ENCODE peak calls at places on chromosome 7, in four cellular contexts. W, V, N and U are unnamed samples.
A peak's percentile ranks its signal among the peaks of the same experiment; 100 is the strongest.

GRCh38 chr7:103613655-103614642 is 167.9 kb upstream of the SLC26A5 start:
- DNase-seq in W (peak; percentile 34), V (no peak), N (peak; percentile 54), U (peak; percentile 42)

GRCh38 chr7:111018960-111019835 is 71.7 kb upstream of the LRRN3 start:
- DNase-seq in N (no peak), W (no peak), V (no peak), U (peak; percentile 64)

GRCh38 chr7:48173983-48174382 is 2.7 kb downstream of the ABCA13 start:
- DNase-seq in W (no peak), V (peak; percentile 30), N (no peak), U (no peak)

GRCh38 chr7:15757041-15757995 is 70.8 kb upstream of the MEOX2 start:
- DNase-seq in V (no peak), N (no peak), W (no peak), U (no peak)

GRCh38 chr7:44157116-44158059 is 16.3 kb upstream of the MYL7 start:
- DNase-seq in V (no peak), N (peak; percentile 19), W (no peak), U (peak; percentile 21)

GRCh38 chr7:151038951-151039849 is 9.1 kb upstream of the ASIC3 start:
- DNase-seq in W (peak; percentile 67), N (no peak), V (peak; percentile 91), U (no peak)

GRCh38 chr7:43491984-43492383 is 90.9 kb upstream of the STK17A start:
- DNase-seq in W (peak; percentile 28), V (peak; percentile 66), N (no peak), U (no peak)

GRCh38 chr7:158863611-158864506 is 7.5 kb downstream of the DYNC2I1 start:
- DNase-seq in N (peak; percentile 70), W (peak; percentile 38), V (peak; percentile 60), U (peak; percentile 53)

DNA sequence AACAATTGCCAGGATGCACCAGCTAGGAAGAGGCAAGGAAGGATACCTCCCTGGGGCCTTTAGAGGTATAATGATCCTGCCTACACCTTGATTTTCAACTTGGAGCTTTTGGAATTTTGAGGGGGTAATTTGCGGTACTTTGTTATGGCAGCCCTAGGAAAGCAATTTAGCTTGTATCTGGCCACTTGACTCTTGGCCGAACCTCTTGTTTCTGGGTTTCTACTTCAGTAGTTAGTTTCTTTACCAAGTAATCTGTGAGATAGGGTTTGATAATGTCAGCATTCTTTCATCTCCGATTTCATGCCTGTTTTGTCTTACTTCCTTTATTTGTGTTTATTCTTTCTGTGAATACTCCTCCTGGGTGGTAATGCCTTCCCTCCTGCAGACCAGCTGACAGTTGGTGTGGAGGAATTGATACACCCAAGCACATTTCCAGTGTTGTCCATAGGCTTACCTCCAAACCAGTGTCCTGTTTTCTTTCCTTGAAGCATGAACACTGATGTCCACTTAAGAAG is 163.7 kb downstream of the SND1 start:
- DNase-seq in V (no peak), N (no peak), W (no peak), U (no peak)
- H3K4me2 ChIP-seq in V (no peak overlapping the region), N (peak overlapping the region; percentile 38), W (peak overlapping the region; percentile 5), U (no peak overlapping the region)

DNA sequence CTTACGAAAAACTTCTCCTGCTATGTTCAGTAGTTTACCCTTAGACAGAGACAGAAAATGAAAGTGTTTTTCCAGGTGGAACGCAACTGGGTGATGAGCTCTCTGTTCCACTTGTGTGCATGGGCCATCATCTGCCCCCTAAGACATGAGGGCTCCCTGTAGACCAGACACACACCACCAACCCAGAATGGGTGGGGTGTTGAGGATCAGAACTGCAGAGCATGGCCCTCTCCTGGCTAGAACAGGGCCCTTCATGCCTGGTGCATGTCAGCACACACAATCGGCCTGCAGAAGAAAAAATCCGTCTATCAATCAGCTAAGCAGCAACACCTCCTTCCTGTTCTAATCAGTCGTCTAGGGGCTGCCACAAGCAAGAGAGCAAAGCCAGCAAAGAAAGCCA is 186.2 kb upstream of the INHBA start:
- DNase-seq in W (no peak), N (no peak), V (no peak), U (no peak)
- H3K4me2 ChIP-seq in W (no peak overlapping the region), N (no peak overlapping the region), V (no peak overlapping the region), U (no peak overlapping the region)

DNA sequence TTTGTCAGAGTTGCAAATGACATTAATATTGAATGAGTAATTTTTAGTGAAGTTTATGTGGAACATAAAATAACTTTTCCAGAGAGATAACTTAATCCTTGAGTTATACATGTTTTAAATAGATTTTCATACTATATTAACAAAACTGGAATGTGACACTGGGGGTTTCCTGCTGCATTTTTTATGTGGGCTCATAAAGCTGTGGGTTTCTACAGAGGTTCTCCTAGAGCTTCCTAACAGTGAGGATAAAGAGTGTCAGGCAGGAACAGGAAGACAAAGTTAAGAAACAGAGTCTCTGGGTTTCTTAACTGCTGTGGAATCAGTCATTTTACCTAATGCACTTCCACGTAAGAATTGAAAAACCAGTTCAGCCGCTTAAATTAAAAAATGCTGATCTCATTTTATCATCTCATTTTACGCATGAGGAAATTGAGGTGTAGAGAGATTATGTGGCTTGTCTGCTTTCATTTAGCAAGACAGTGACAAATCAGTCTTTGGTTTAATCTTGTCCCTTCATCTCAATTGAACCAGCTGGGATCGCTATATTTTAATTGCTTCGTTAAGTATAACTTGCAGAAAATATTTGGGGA is 5.0 kb downstream of the CD36 start:
- DNase-seq in W (no peak), N (no peak), V (peak; percentile 10), U (no peak)
- H3K4me2 ChIP-seq in W (no peak overlapping the region), N (no peak overlapping the region), V (no peak overlapping the region), U (no peak overlapping the region)

GRCh38 chr7:156969972-156970420 is 20.5 kb downstream of the NOM1 start:
- DNase-seq in V (peak; percentile 9), W (no peak), N (peak; percentile 32), U (no peak)
- H3K4me2 ChIP-seq in V (no peak overlapping the region), W (no peak overlapping the region), N (no peak overlapping the region), U (no peak overlapping the region)

GRCh38 chr7:81693894-81694293 is 76.0 kb downstream of the HGF start:
- DNase-seq in V (no peak), N (no peak), W (no peak), U (no peak)
- H3K4me2 ChIP-seq in V (no peak overlapping the region), N (no peak overlapping the region), W (no peak overlapping the region), U (no peak overlapping the region)

DNA sequence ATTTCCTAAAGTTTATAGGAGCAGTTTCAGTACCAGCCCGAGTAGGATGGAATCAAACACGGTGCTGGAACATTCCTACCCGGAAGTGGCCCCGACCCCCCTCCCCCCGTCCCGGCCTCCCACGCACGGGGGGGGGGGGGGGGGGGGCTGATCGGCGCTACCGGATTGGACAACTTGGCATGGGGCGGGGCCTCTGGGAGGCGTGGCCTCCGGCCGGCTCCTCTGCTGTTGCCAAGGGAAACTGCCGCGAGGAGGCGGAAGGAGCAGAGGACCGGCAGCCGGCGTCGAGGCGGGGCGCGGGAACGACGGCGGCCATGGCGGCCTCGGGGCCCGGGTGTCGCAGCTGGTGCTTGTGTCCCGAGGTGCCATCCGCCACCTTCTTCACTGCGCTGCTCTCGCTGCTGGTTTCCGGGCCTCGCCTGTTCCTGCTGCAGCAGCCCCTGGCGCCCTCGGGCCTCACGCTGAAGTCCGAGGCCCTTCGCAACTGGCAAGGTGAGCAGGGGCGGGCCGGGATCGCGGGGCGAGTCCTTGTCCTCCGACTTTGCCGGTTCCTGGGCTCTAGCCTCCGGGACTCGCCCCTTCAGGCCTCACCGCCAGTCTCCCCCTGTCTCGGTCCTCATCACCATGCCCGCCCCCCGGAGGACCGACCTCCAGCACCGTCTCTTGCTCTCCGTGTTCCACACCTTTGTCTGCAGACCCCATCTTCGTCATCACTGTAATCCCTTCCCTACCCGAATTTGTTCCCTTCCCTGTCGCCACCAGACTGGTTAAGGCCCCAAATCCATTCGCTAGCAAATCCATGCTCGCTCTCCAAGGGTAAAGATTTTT is at the start of gene RHBDD2:
- DNase-seq in W (peak; percentile 84), V (peak; percentile 90), N (peak; percentile 94), U (peak; percentile 97)
- H3K4me2 ChIP-seq in W (peak within 1 kb of the TSS; percentile 96), V (peak within 1 kb of the TSS; percentile 99), N (peak within 1 kb of the TSS; percentile 95), U (peak within 1 kb of the TSS; percentile 92)

GRCh38 chr7:106101726-106102125 is 10.4 kb downstream of the SYPL1 start:
- DNase-seq in W (no peak), N (no peak), V (peak; percentile 3), U (no peak)
- H3K4me2 ChIP-seq in W (no peak overlapping the region), N (no peak overlapping the region), V (no peak overlapping the region), U (no peak overlapping the region)

DNA sequence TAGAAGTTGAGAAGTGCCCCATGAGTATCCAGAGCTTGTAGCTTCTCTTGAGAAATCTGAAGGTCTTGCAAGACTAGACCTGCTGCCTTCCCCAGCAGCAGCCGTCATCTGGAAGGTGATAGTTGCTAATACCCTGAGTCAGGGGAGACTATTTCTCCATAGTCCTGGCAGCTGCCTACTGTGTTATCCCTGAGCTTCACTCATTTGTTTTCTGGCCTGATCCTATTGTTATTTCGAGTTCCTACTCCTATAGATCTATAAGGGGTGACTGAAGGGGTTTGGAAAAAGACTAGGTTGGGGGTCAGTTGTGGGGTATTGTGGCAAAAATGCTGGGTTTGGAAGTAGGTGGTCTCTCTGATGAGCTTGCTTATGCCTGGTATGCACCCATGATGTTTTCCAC is 297.8 kb downstream of the CNTNAP2 start:
- DNase-seq in V (no peak), N (peak; percentile 4), W (no peak), U (peak; percentile 39)
- H3K4me2 ChIP-seq in V (no peak overlapping the region), N (no peak overlapping the region), W (no peak overlapping the region), U (peak overlapping the region; percentile 54)